ENCODE peak calls at places on chromosomes 11 and 22, in ten cellular contexts. K, Y, X, Z, I, J, S, B, M and O are unnamed samples.
A peak's percentile ranks its signal among the peaks of the same experiment; 100 is the strongest.

GRCh38 chr11:10806206-10806605 is 2.5 kb downstream of the EIF4G2 start:
- DNase-seq in B (no peak), J (no peak), M (no peak), K (no peak), X (no peak), Z (no peak), Y (no peak), S (no peak), I (no peak), O (no peak)

GRCh38 chr11:26696330-26696729 is 25.5 kb downstream of the SLC5A12 start:
- DNase-seq in Y (no peak), K (no peak), I (no peak), X (no peak), S (no peak), M (no peak), B (no peak), Z (no peak), J (no peak), O (no peak)

GRCh38 chr11:63023851-63024648 is 8.4 kb upstream of the SLC22A8 start:
- DNase-seq in X (peak; percentile 64), M (peak; percentile 74), I (peak; percentile 16), J (peak; percentile 88), Y (peak; percentile 61), K (peak; percentile 82), S (peak; percentile 94), Z (peak; percentile 61), B (peak; percentile 46), O (peak; percentile 96)

GRCh38 chr22:43079742-43080141 is 9.4 kb downstream of the TTLL1 start:
- DNase-seq in I (no peak), S (no peak), Z (no peak), Y (no peak), M (no peak), B (no peak), J (no peak), X (no peak), K (no peak), O (no peak)

GRCh38 chr11:102577182-102577581 is 46.6 kb upstream of the MMP7 start:
- DNase-seq in I (no peak), K (no peak), Z (peak; percentile 54), J (no peak), Y (no peak), M (no peak), S (no peak), B (no peak), X (peak; percentile 51), O (no peak)

GRCh38 chr11:114077482-114078305 is 18.2 kb downstream of the ZBTB16 start:
- DNase-seq in Y (no peak), J (no peak), M (no peak), S (no peak), B (no peak), Z (no peak), I (no peak), K (no peak), X (no peak), O (no peak)

GRCh38 chr11:23310276-23310675 is 450.0 kb upstream of the CCDC179 start:
- DNase-seq in J (no peak), X (no peak), S (no peak), K (no peak), I (no peak), M (no peak), Y (no peak), Z (no peak), B (no peak), O (no peak)

GRCh38 chr11:36075053-36075452 is 131.2 kb downstream of the LDLRAD3 start:
- DNase-seq in Y (no peak), X (no peak), B (peak; percentile 77), Z (peak; percentile 94), M (no peak), K (no peak), I (peak; percentile 94), S (no peak), J (no peak), O (no peak)

GRCh38 chr22:19779685-19780268 is 19.2 kb downstream of the TBX1 start:
- DNase-seq in B (no peak), K (no peak), Z (no peak), S (no peak), I (no peak), X (no peak), Y (no peak), M (no peak), J (no peak), O (no peak)

GRCh38 chr11:69671734-69672465 is 3.3 kb downstream of the LTO1 start:
- DNase-seq in J (no peak), B (no peak), S (no peak), I (no peak), K (no peak), M (no peak), Y (no peak), X (no peak), Z (no peak), O (no peak)

GRCh38 chr11:78420255-78420764 is 2.7 kb upstream of the GAB2 start:
- DNase-seq in Y (peak; percentile 63), Z (peak; percentile 88), X (no peak), K (peak; percentile 22), B (peak; percentile 39), I (peak; percentile 73), J (peak; percentile 58), S (peak; percentile 90), M (peak; percentile 85), O (peak; percentile 80)

GRCh38 chr22:30054764-30055069 is 25.5 kb upstream of the HORMAD2 start:
- DNase-seq in B (no peak), S (no peak), X (no peak), M (no peak), K (no peak), J (no peak), I (no peak), Y (no peak), Z (no peak), O (no peak)

GRCh38 chr22:35582861-35583670 is 34.1 kb downstream of the MB start:
- DNase-seq in B (no peak), J (peak; percentile 68), S (peak; percentile 63), X (peak; percentile 22), M (peak; percentile 73), K (peak; percentile 36), Z (peak; percentile 58), Y (peak; percentile 73), I (no peak), O (peak; percentile 58)

GRCh38 chr22:32378703-32379272 is 21.1 kb downstream of the RFPL3 start:
- DNase-seq in K (no peak), X (no peak), J (no peak), S (no peak), M (peak; percentile 56), Y (peak; percentile 32), B (no peak), I (no peak), Z (peak; percentile 40), O (peak; percentile 77)

GRCh38 chr11:4191031-4191571 is 96.5 kb downstream of the RRM1 start:
- DNase-seq in Y (no peak), K (no peak), S (no peak), X (no peak), B (no peak), Z (no peak), I (no peak), M (no peak), J (no peak), O (peak; percentile 58)